ENCODE peak calls at places on chromosome 2, in six cellular contexts. One of them, this sample, is unnamed.

GRCh38 chr2:115194623-115195022 is 752.2 kb downstream of the DPP10 start:
- DNase-seq in A673: no peak
- DNase-seq in ureter: no peak
- DNase-seq in NCI-H146: no peak
- DNase-seq in T-cell: no peak
- DNase-seq in NCI-H524 treated with DMSO at 0.1 percent for 48 hours: no peak
- DNase-seq in this sample: no peak

GRCh38 chr2:12352891-12353290 is 363.8 kb upstream of the TRIB2 start:
- DNase-seq in A673: no peak
- DNase-seq in ureter: no peak
- DNase-seq in NCI-H146: peak; percentile 4
- DNase-seq in T-cell: no peak
- DNase-seq in NCI-H524 treated with DMSO at 0.1 percent for 48 hours: no peak
- DNase-seq in this sample: no peak

GRCh38 chr2:226012116-226012515 is 612.6 kb downstream of the NYAP2 start:
- DNase-seq in A673: no peak
- DNase-seq in ureter: no peak
- DNase-seq in NCI-H146: no peak
- DNase-seq in T-cell: no peak
- DNase-seq in NCI-H524 treated with DMSO at 0.1 percent for 48 hours: no peak
- DNase-seq in this sample: no peak

GRCh38 chr2:133787207-133787606 is 218.9 kb upstream of the NCKAP5 start:
- DNase-seq in A673: no peak
- DNase-seq in ureter: no peak
- DNase-seq in NCI-H146: no peak
- DNase-seq in T-cell: no peak
- DNase-seq in NCI-H524 treated with DMSO at 0.1 percent for 48 hours: no peak
- DNase-seq in this sample: no peak

GRCh38 chr2:9141706-9142460 is 64.7 kb upstream of the ASAP2 start:
- DNase-seq in A673: no peak
- DNase-seq in ureter: no peak
- DNase-seq in NCI-H146: no peak
- DNase-seq in T-cell: no peak
- DNase-seq in NCI-H524 treated with DMSO at 0.1 percent for 48 hours: no peak
- DNase-seq in this sample: no peak

GRCh38 chr2:181772777-181773176 is 92.5 kb upstream of the NEUROD1 start:
- DNase-seq in A673: no peak
- DNase-seq in ureter: no peak
- DNase-seq in NCI-H146: no peak
- DNase-seq in T-cell: no peak
- DNase-seq in NCI-H524 treated with DMSO at 0.1 percent for 48 hours: no peak
- DNase-seq in this sample: no peak

GRCh38 chr2:60602388-60602787 is 48.9 kb upstream of the BCL11A start:
- DNase-seq in A673: no peak
- DNase-seq in ureter: no peak
- DNase-seq in NCI-H146: no peak
- DNase-seq in T-cell: no peak
- DNase-seq in NCI-H524 treated with DMSO at 0.1 percent for 48 hours: no peak
- DNase-seq in this sample: no peak

GRCh38 chr2:24162494-24162893 is 12.4 kb upstream of the FAM228A start:
- DNase-seq in A673: no peak
- DNase-seq in ureter: no peak
- DNase-seq in NCI-H146: no peak
- DNase-seq in T-cell: no peak
- DNase-seq in NCI-H524 treated with DMSO at 0.1 percent for 48 hours: no peak
- DNase-seq in this sample: no peak

GRCh38 chr2:49080681-49081080 is 73.6 kb downstream of the FSHR start:
- DNase-seq in A673: no peak
- DNase-seq in ureter: no peak
- DNase-seq in NCI-H146: no peak
- DNase-seq in T-cell: no peak
- DNase-seq in NCI-H524 treated with DMSO at 0.1 percent for 48 hours: no peak
- DNase-seq in this sample: no peak

GRCh38 chr2:241272722-241273551 is 42.5 kb downstream of the HDLBP start:
- DNase-seq in A673: peak; percentile 78
- DNase-seq in ureter: peak; percentile 81
- DNase-seq in NCI-H146: peak; percentile 7
- DNase-seq in T-cell: peak; percentile 19
- DNase-seq in NCI-H524 treated with DMSO at 0.1 percent for 48 hours: no peak
- DNase-seq in this sample: peak; percentile 76

GRCh38 chr2:240161087-240161750 is 20.8 kb upstream of the OTOS start:
- DNase-seq in A673: no peak
- DNase-seq in ureter: no peak
- DNase-seq in NCI-H146: no peak
- DNase-seq in T-cell: no peak
- DNase-seq in NCI-H524 treated with DMSO at 0.1 percent for 48 hours: no peak
- DNase-seq in this sample: no peak